ENCODE peak calls at places on chromosomes 7 and 10, in six cellular contexts. S is AG04450, D is breast epithelium, I is fibroblast of villous mesenchyme, H is GM13976, Z is neural crest cell. W is an unnamed sample.

GRCh38 chr7:4837041-4837813 is 24.6 kb downstream of the PAPOLB start:
- DNase-seq in S (no peak), Z (no peak), I (peak), H (no peak), D (peak), W (no peak)

GRCh38 chr10:33239257-33239656 is 95.2 kb downstream of the NRP1 start:
- DNase-seq in Z (no peak), I (no peak), D (no peak), H (no peak), S (no peak), W (no peak)

GRCh38 chr10:74824184-74825032 is 2.0 kb upstream of the KAT6B start:
- DNase-seq in D (no peak), S (no peak), Z (no peak), I (no peak), H (no peak), W (peak)

GRCh38 chr10:28632597-28632940 is 44.8 kb upstream of the BAMBI start:
- DNase-seq in D (no peak), I (no peak), H (no peak), Z (no peak), S (no peak), W (no peak)

GRCh38 chr10:46520941-46521340 is 35.5 kb downstream of the GPRIN2 start:
- DNase-seq in H (no peak), I (no peak), S (no peak), Z (no peak), D (peak), W (no peak)

GRCh38 chr10:90407116-90407515 is 450.7 kb downstream of the HTR7 start:
- DNase-seq in Z (no peak), S (no peak), I (peak), D (no peak), H (no peak), W (no peak)

GRCh38 chr7:85160223-85160622 is 26.6 kb downstream of the SEMA3D start:
- DNase-seq in I (no peak), D (no peak), H (no peak), S (no peak), Z (no peak), W (no peak)

GRCh38 chr10:19628767-19629443 is 187.3 kb upstream of the PLXDC2 start:
- DNase-seq in Z (no peak), I (no peak), H (no peak), S (no peak), D (no peak), W (no peak)

GRCh38 chr10:90917231-90917967 is 3.5 kb downstream of the ANKRD1 start:
- DNase-seq in I (peak), H (no peak), D (no peak), S (no peak), Z (no peak), W (no peak)

GRCh38 chr10:71307469-71308085 is 11.5 kb upstream of the SLC29A3 start:
- DNase-seq in Z (no peak), I (no peak), H (no peak), S (no peak), D (no peak), W (no peak)

GRCh38 chr7:93442478-93443224 is 131.9 kb downstream of the CALCR start:
- DNase-seq in H (no peak), Z (peak), I (peak), S (no peak), D (no peak), W (peak)

GRCh38 chr10:132064082-132064755 is 1.5 kb upstream of the JAKMIP3 start:
- DNase-seq in Z (no peak), D (no peak), S (no peak), I (no peak), H (no peak), W (no peak)

GRCh38 chr10:87054373-87055295 is 34.5 kb downstream of the FAM25A start:
- DNase-seq in I (peak), Z (no peak), S (peak), H (peak), D (no peak), W (no peak)

GRCh38 chr7:2979276-2979675 is 64.4 kb downstream of the CARD11 start:
- DNase-seq in D (no peak), S (no peak), Z (no peak), H (peak), I (no peak), W (no peak)
- TF ChIP-seq CTCF in D (no peak), S (no peak), Z (no peak), H (peak), I (no peak), W (no peak)

DNA sequence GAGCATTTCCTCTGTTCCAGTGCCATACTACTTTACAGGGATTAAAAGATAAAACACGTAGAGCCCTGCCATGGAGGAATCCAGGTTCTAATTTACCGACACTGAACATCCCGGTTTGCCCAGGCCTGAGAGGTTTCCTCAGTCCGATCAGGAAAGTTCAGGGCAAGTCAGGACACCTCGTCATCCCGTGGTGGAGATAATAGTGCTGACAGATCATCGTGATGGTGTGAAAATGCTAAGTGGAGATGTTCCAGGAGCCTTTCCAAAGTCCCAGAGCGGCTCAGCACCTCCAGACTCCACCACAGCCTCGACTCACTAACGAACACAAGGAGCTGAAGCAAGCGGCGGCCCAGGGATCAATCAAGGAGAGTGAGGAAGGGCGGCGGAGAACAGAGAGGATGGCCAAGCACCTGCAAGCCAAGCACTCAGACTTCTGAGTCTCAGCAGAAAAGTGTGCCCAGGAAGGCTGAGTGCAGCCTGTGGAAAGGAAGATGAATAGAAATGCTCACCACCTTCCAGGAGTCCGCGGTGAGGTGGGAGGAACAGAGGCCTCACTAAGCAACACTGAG is 103.7 kb upstream of the VWC2 start:
- DNase-seq in H (no peak), Z (no peak), I (no peak), S (no peak), D (no peak), W (no peak)
- TF ChIP-seq CTCF in H (no peak), Z (no peak), I (no peak), S (no peak), D (no peak), W (no peak)

DNA sequence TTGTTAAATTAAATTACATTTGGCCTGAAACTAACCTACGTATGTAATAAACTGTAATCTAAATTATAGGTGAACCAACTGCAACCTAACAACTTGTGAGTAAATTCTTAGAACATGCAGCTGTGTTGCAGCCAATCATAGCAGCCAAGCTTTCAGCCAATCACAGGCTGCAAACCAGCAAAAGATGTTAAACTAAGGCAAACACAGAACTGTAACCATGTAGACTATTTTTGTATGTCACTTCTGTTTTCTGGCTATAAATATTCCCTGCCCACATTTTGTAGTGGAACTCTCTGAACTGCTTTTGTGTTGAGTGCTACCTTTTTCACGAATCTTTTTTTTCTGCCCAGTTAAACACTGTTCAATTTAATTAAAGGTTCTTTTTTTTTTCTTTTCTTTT is 28.2 kb upstream of the ZPBP start:
- DNase-seq in H (no peak), I (no peak), S (no peak), Z (no peak), D (no peak), W (no peak)
- TF ChIP-seq CTCF in H (no peak), I (no peak), S (no peak), Z (no peak), D (no peak), W (no peak)

GRCh38 chr10:88991161-88991899 is 732 bp downstream of the FAS start:
- DNase-seq in D (peak), S (no peak), I (peak), H (peak), Z (no peak), W (peak)
- TF ChIP-seq CTCF in D (no peak), S (peak), I (peak), H (no peak), Z (peak), W (no peak)

DNA sequence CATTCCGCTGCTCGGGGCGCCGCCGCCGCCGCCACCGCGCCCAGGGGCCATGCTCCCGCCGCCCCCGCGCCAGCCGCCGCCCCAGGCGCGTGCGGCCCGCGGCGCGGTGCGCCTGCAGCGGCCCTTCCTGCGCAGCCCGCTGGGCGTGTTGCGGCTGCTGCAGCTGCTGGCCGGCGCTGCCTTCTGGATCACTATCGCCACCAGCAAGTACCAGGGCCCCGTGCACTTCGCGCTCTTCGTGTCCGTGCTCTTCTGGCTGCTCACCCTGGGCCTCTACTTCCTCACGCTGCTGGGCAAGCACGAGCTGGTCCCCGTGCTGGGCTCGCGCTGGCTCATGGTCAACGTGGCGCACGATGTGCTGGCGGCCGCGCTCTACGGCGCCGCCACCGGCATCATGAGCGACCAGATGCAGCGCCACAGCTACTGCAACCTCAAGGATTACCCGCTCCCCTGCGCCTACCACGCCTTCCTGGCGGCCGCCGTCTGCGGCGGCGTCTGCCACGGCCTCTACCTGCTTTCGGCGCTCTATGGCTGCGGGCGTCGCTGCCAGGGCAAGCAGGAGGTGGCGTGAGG is 384 bp downstream of the MARVELD1 start:
- DNase-seq in I (peak), Z (peak), D (peak), H (peak), S (no peak), W (peak)
- TF ChIP-seq CTCF in I (peak), Z (peak), D (no peak), H (peak), S (peak), W (no peak)

GRCh38 chr7:137337902-137338301 is 5.6 kb downstream of the PTN start:
- DNase-seq in H (no peak), D (no peak), Z (no peak), I (no peak), S (no peak), W (no peak)
- TF ChIP-seq CTCF in H (no peak), D (no peak), Z (no peak), I (peak), S (peak), W (no peak)

GRCh38 chr10:21336476-21337170 is 188.9 kb downstream of the SKIDA1 start:
- DNase-seq in I (peak), D (no peak), H (no peak), S (peak), Z (no peak), W (no peak)
- TF ChIP-seq CTCF in I (no peak), D (no peak), H (no peak), S (no peak), Z (peak), W (no peak)

GRCh38 chr7:30770936-30771858 is at the start of gene MINDY4:
- DNase-seq in S (peak), D (peak), Z (peak), I (peak), H (peak), W (peak)
- TF ChIP-seq CTCF in S (peak), D (no peak), Z (peak), I (no peak), H (no peak), W (no peak)